ENCODE peak calls at places on chromosomes 3 and 15, in seven cellular contexts. One of them, this sample, is unnamed.

GRCh38 chr15:93043621-93044300 is 45.2 kb downstream of the RGMA start:
- DNase-seq in NCI-H2029: no peak
- DNase-seq in NCI-H345: no peak
- DNase-seq in HCEC 1CT: no peak
- DNase-seq in activated naive CD4-positive, alpha-beta T cell treated with anti-CD3 and anti-CD28 coated beads, Interleukin-2, amount 50 U/mL, for 16 hours: no peak
- DNase-seq in tibial nerve: no peak
- DNase-seq in H4: no peak
- DNase-seq in this sample: no peak

GRCh38 chr15:56307180-56307579 is 58.0 kb upstream of the TEX9 start:
- DNase-seq in NCI-H2029: no peak
- DNase-seq in activated naive CD4-positive, alpha-beta T cell treated with anti-CD3 and anti-CD28 coated beads, Interleukin-2, amount 50 U/mL, for 16 hours: no peak
- DNase-seq in HCEC 1CT: no peak
- DNase-seq in NCI-H345: peak
- DNase-seq in tibial nerve: no peak
- DNase-seq in H4: no peak
- DNase-seq in this sample: no peak

GRCh38 chr3:43641306-43642114 is 19.7 kb upstream of the ANO10 start:
- DNase-seq in NCI-H345: no peak
- DNase-seq in HCEC 1CT: peak
- DNase-seq in H4: peak
- DNase-seq in NCI-H2029: no peak
- DNase-seq in tibial nerve: no peak
- DNase-seq in activated naive CD4-positive, alpha-beta T cell treated with anti-CD3 and anti-CD28 coated beads, Interleukin-2, amount 50 U/mL, for 16 hours: no peak
- DNase-seq in this sample: no peak

GRCh38 chr3:11661827-11662226 is 18.1 kb upstream of the VGLL4 start:
- DNase-seq in H4: peak
- DNase-seq in HCEC 1CT: peak
- DNase-seq in NCI-H345: no peak
- DNase-seq in NCI-H2029: no peak
- DNase-seq in activated naive CD4-positive, alpha-beta T cell treated with anti-CD3 and anti-CD28 coated beads, Interleukin-2, amount 50 U/mL, for 16 hours: no peak
- DNase-seq in tibial nerve: no peak
- DNase-seq in this sample: no peak

GRCh38 chr15:64225804-64226203 is 63.0 kb upstream of the PPIB start:
- DNase-seq in H4: no peak
- DNase-seq in NCI-H345: no peak
- DNase-seq in tibial nerve: no peak
- DNase-seq in NCI-H2029: no peak
- DNase-seq in activated naive CD4-positive, alpha-beta T cell treated with anti-CD3 and anti-CD28 coated beads, Interleukin-2, amount 50 U/mL, for 16 hours: no peak
- DNase-seq in HCEC 1CT: no peak
- DNase-seq in this sample: no peak

GRCh38 chr3:160312014-160312624 is 86.9 kb downstream of the C3orf80 start:
- DNase-seq in NCI-H345: no peak
- DNase-seq in tibial nerve: no peak
- DNase-seq in activated naive CD4-positive, alpha-beta T cell treated with anti-CD3 and anti-CD28 coated beads, Interleukin-2, amount 50 U/mL, for 16 hours: no peak
- DNase-seq in H4: no peak
- DNase-seq in NCI-H2029: no peak
- DNase-seq in HCEC 1CT: no peak
- DNase-seq in this sample: no peak

GRCh38 chr15:49190586-49190985 is 20.5 kb downstream of the GALK2 start:
- DNase-seq in NCI-H345: no peak
- DNase-seq in activated naive CD4-positive, alpha-beta T cell treated with anti-CD3 and anti-CD28 coated beads, Interleukin-2, amount 50 U/mL, for 16 hours: no peak
- DNase-seq in tibial nerve: no peak
- DNase-seq in NCI-H2029: no peak
- DNase-seq in HCEC 1CT: no peak
- DNase-seq in H4: no peak
- DNase-seq in this sample: no peak

GRCh38 chr3:40166997-40167396 is 142.5 kb upstream of the EIF1B start:
- DNase-seq in NCI-H2029: no peak
- DNase-seq in HCEC 1CT: no peak
- DNase-seq in tibial nerve: no peak
- DNase-seq in H4: no peak
- DNase-seq in activated naive CD4-positive, alpha-beta T cell treated with anti-CD3 and anti-CD28 coated beads, Interleukin-2, amount 50 U/mL, for 16 hours: no peak
- DNase-seq in NCI-H345: no peak
- DNase-seq in this sample: no peak

GRCh38 chr15:29530966-29531365 is 261.3 kb upstream of the NSMCE3 start:
- DNase-seq in NCI-H345: no peak
- DNase-seq in HCEC 1CT: no peak
- DNase-seq in NCI-H2029: no peak
- DNase-seq in H4: no peak
- DNase-seq in tibial nerve: no peak
- DNase-seq in activated naive CD4-positive, alpha-beta T cell treated with anti-CD3 and anti-CD28 coated beads, Interleukin-2, amount 50 U/mL, for 16 hours: no peak
- DNase-seq in this sample: no peak

GRCh38 chr3:194272861-194273266 is 78.3 kb downstream of the CPN2 start:
- DNase-seq in HCEC 1CT: no peak
- DNase-seq in H4: no peak
- DNase-seq in tibial nerve: no peak
- DNase-seq in NCI-H345: no peak
- DNase-seq in activated naive CD4-positive, alpha-beta T cell treated with anti-CD3 and anti-CD28 coated beads, Interleukin-2, amount 50 U/mL, for 16 hours: no peak
- DNase-seq in NCI-H2029: peak
- DNase-seq in this sample: no peak

GRCh38 chr3:126354776-126355175 is 2.4 kb downstream of the KLF15 start:
- DNase-seq in tibial nerve: no peak
- DNase-seq in activated naive CD4-positive, alpha-beta T cell treated with anti-CD3 and anti-CD28 coated beads, Interleukin-2, amount 50 U/mL, for 16 hours: no peak
- DNase-seq in NCI-H345: no peak
- DNase-seq in H4: no peak
- DNase-seq in HCEC 1CT: no peak
- DNase-seq in NCI-H2029: no peak
- DNase-seq in this sample: no peak

GRCh38 chr3:139797724-139798343 is 120.1 kb upstream of the NMNAT3 start:
- DNase-seq in NCI-H2029: no peak
- DNase-seq in tibial nerve: peak
- DNase-seq in NCI-H345: no peak
- DNase-seq in H4: no peak
- DNase-seq in activated naive CD4-positive, alpha-beta T cell treated with anti-CD3 and anti-CD28 coated beads, Interleukin-2, amount 50 U/mL, for 16 hours: no peak
- DNase-seq in HCEC 1CT: no peak
- DNase-seq in this sample: no peak

GRCh38 chr3:171494457-171495109 is 34.4 kb upstream of the TNIK start:
- DNase-seq in activated naive CD4-positive, alpha-beta T cell treated with anti-CD3 and anti-CD28 coated beads, Interleukin-2, amount 50 U/mL, for 16 hours: no peak
- DNase-seq in HCEC 1CT: no peak
- DNase-seq in NCI-H2029: no peak
- DNase-seq in NCI-H345: no peak
- DNase-seq in H4: no peak
- DNase-seq in tibial nerve: no peak
- DNase-seq in this sample: no peak

GRCh38 chr3:56812749-56813655 is 11.3 kb upstream of the ARHGEF3 start:
- DNase-seq in NCI-H2029: no peak
- DNase-seq in NCI-H345: no peak
- DNase-seq in tibial nerve: no peak
- DNase-seq in H4: no peak
- DNase-seq in activated naive CD4-positive, alpha-beta T cell treated with anti-CD3 and anti-CD28 coated beads, Interleukin-2, amount 50 U/mL, for 16 hours: no peak
- DNase-seq in HCEC 1CT: no peak
- DNase-seq in this sample: no peak

GRCh38 chr15:64883997-64884511 is 27.6 kb upstream of the ANKDD1A start:
- DNase-seq in H4: peak
- DNase-seq in NCI-H2029: no peak
- DNase-seq in tibial nerve: peak
- DNase-seq in activated naive CD4-positive, alpha-beta T cell treated with anti-CD3 and anti-CD28 coated beads, Interleukin-2, amount 50 U/mL, for 16 hours: peak
- DNase-seq in HCEC 1CT: peak
- DNase-seq in NCI-H345: peak
- DNase-seq in this sample: peak

GRCh38 chr3:183008799-183009198 is 28.5 kb upstream of the DCUN1D1 start:
- DNase-seq in activated naive CD4-positive, alpha-beta T cell treated with anti-CD3 and anti-CD28 coated beads, Interleukin-2, amount 50 U/mL, for 16 hours: no peak
- DNase-seq in NCI-H345: no peak
- DNase-seq in HCEC 1CT: no peak
- DNase-seq in NCI-H2029: no peak
- DNase-seq in H4: no peak
- DNase-seq in tibial nerve: no peak
- DNase-seq in this sample: no peak

GRCh38 chr3:175046666-175047065 is 187.5 kb downstream of the NAALADL2 start:
- DNase-seq in HCEC 1CT: peak
- DNase-seq in NCI-H345: no peak
- DNase-seq in NCI-H2029: no peak
- DNase-seq in tibial nerve: no peak
- DNase-seq in H4: no peak
- DNase-seq in activated naive CD4-positive, alpha-beta T cell treated with anti-CD3 and anti-CD28 coated beads, Interleukin-2, amount 50 U/mL, for 16 hours: no peak
- DNase-seq in this sample: no peak

GRCh38 chr15:75029378-75030022 is 6.1 kb downstream of the PPCDC start:
- DNase-seq in H4: peak
- DNase-seq in NCI-H2029: peak
- DNase-seq in HCEC 1CT: peak
- DNase-seq in activated naive CD4-positive, alpha-beta T cell treated with anti-CD3 and anti-CD28 coated beads, Interleukin-2, amount 50 U/mL, for 16 hours: peak
- DNase-seq in tibial nerve: peak
- DNase-seq in NCI-H345: peak
- DNase-seq in this sample: peak

GRCh38 chr15:52642386-52643361 is 36.5 kb downstream of the ATOSA start:
- DNase-seq in H4: no peak
- DNase-seq in NCI-H345: no peak
- DNase-seq in activated naive CD4-positive, alpha-beta T cell treated with anti-CD3 and anti-CD28 coated beads, Interleukin-2, amount 50 U/mL, for 16 hours: no peak
- DNase-seq in HCEC 1CT: peak
- DNase-seq in NCI-H2029: no peak
- DNase-seq in tibial nerve: no peak
- DNase-seq in this sample: no peak

GRCh38 chr3:132800958-132801357 is 78.7 kb upstream of the NPHP3 start:
- DNase-seq in activated naive CD4-positive, alpha-beta T cell treated with anti-CD3 and anti-CD28 coated beads, Interleukin-2, amount 50 U/mL, for 16 hours: no peak
- DNase-seq in NCI-H345: no peak
- DNase-seq in HCEC 1CT: no peak
- DNase-seq in H4: no peak
- DNase-seq in tibial nerve: no peak
- DNase-seq in NCI-H2029: no peak
- DNase-seq in this sample: no peak

GRCh38 chr15:85580914-85581313 is 200.5 kb downstream of the AKAP13 start:
- DNase-seq in HCEC 1CT: no peak
- DNase-seq in activated naive CD4-positive, alpha-beta T cell treated with anti-CD3 and anti-CD28 coated beads, Interleukin-2, amount 50 U/mL, for 16 hours: peak
- DNase-seq in NCI-H345: no peak
- DNase-seq in tibial nerve: no peak
- DNase-seq in H4: no peak
- DNase-seq in NCI-H2029: no peak
- DNase-seq in this sample: no peak

GRCh38 chr15:95226835-95227234 is 995.5 kb downstream of the MCTP2 start:
- DNase-seq in activated naive CD4-positive, alpha-beta T cell treated with anti-CD3 and anti-CD28 coated beads, Interleukin-2, amount 50 U/mL, for 16 hours: no peak
- DNase-seq in NCI-H2029: no peak
- DNase-seq in tibial nerve: no peak
- DNase-seq in NCI-H345: no peak
- DNase-seq in HCEC 1CT: no peak
- DNase-seq in H4: no peak
- DNase-seq in this sample: no peak

GRCh38 chr3:118863731-118864322 is 170.8 kb downstream of the IGSF11 start:
- DNase-seq in tibial nerve: no peak
- DNase-seq in H4: peak
- DNase-seq in NCI-H2029: no peak
- DNase-seq in activated naive CD4-positive, alpha-beta T cell treated with anti-CD3 and anti-CD28 coated beads, Interleukin-2, amount 50 U/mL, for 16 hours: no peak
- DNase-seq in HCEC 1CT: no peak
- DNase-seq in NCI-H345: no peak
- DNase-seq in this sample: no peak

GRCh38 chr3:129119365-129120100 is 2.1 kb downstream of the RAB43 start:
- DNase-seq in HCEC 1CT: no peak
- DNase-seq in activated naive CD4-positive, alpha-beta T cell treated with anti-CD3 and anti-CD28 coated beads, Interleukin-2, amount 50 U/mL, for 16 hours: no peak
- DNase-seq in NCI-H2029: peak
- DNase-seq in H4: no peak
- DNase-seq in tibial nerve: no peak
- DNase-seq in NCI-H345: no peak
- DNase-seq in this sample: no peak

GRCh38 chr3:143751643-143752178 is 96.6 kb downstream of the SLC9A9 start:
- DNase-seq in NCI-H2029: no peak
- DNase-seq in H4: no peak
- DNase-seq in NCI-H345: no peak
- DNase-seq in HCEC 1CT: no peak
- DNase-seq in tibial nerve: no peak
- DNase-seq in activated naive CD4-positive, alpha-beta T cell treated with anti-CD3 and anti-CD28 coated beads, Interleukin-2, amount 50 U/mL, for 16 hours: peak
- DNase-seq in this sample: no peak

GRCh38 chr3:184805351-184806038 is 6.5 kb upstream of the VPS8 start:
- DNase-seq in H4: no peak
- DNase-seq in tibial nerve: no peak
- DNase-seq in HCEC 1CT: no peak
- DNase-seq in activated naive CD4-positive, alpha-beta T cell treated with anti-CD3 and anti-CD28 coated beads, Interleukin-2, amount 50 U/mL, for 16 hours: no peak
- DNase-seq in NCI-H345: peak
- DNase-seq in NCI-H2029: peak
- DNase-seq in this sample: no peak

GRCh38 chr3:115659253-115659652 is 35.9 kb downstream of the GAP43 start:
- DNase-seq in activated naive CD4-positive, alpha-beta T cell treated with anti-CD3 and anti-CD28 coated beads, Interleukin-2, amount 50 U/mL, for 16 hours: no peak
- DNase-seq in NCI-H2029: no peak
- DNase-seq in HCEC 1CT: no peak
- DNase-seq in H4: no peak
- DNase-seq in tibial nerve: no peak
- DNase-seq in NCI-H345: no peak
- DNase-seq in this sample: no peak

GRCh38 chr3:126347543-126348161 is 9.6 kb downstream of the KLF15 start:
- DNase-seq in H4: no peak
- DNase-seq in NCI-H2029: no peak
- DNase-seq in tibial nerve: peak
- DNase-seq in activated naive CD4-positive, alpha-beta T cell treated with anti-CD3 and anti-CD28 coated beads, Interleukin-2, amount 50 U/mL, for 16 hours: no peak
- DNase-seq in HCEC 1CT: no peak
- DNase-seq in NCI-H345: no peak
- DNase-seq in this sample: no peak

GRCh38 chr15:39946862-39947261 is 12.9 kb downstream of the EIF2AK4 start:
- DNase-seq in H4: no peak
- DNase-seq in NCI-H345: no peak
- DNase-seq in activated naive CD4-positive, alpha-beta T cell treated with anti-CD3 and anti-CD28 coated beads, Interleukin-2, amount 50 U/mL, for 16 hours: no peak
- DNase-seq in tibial nerve: no peak
- DNase-seq in HCEC 1CT: peak
- DNase-seq in NCI-H2029: no peak
- DNase-seq in this sample: no peak

GRCh38 chr3:138397983-138398382 is 36.4 kb upstream of the ESYT3 start:
- DNase-seq in activated naive CD4-positive, alpha-beta T cell treated with anti-CD3 and anti-CD28 coated beads, Interleukin-2, amount 50 U/mL, for 16 hours: no peak
- DNase-seq in tibial nerve: no peak
- DNase-seq in H4: no peak
- DNase-seq in HCEC 1CT: no peak
- DNase-seq in NCI-H345: no peak
- DNase-seq in NCI-H2029: no peak
- DNase-seq in this sample: peak

GRCh38 chr15:60674704-60675405 is 195.9 kb upstream of the ICE2 start:
- DNase-seq in HCEC 1CT: no peak
- DNase-seq in tibial nerve: no peak
- DNase-seq in H4: no peak
- DNase-seq in NCI-H2029: no peak
- DNase-seq in NCI-H345: no peak
- DNase-seq in activated naive CD4-positive, alpha-beta T cell treated with anti-CD3 and anti-CD28 coated beads, Interleukin-2, amount 50 U/mL, for 16 hours: no peak
- DNase-seq in this sample: no peak

GRCh38 chr15:35557544-35557943 is 11.6 kb upstream of the DPH6 start:
- DNase-seq in HCEC 1CT: peak
- DNase-seq in H4: peak
- DNase-seq in tibial nerve: no peak
- DNase-seq in activated naive CD4-positive, alpha-beta T cell treated with anti-CD3 and anti-CD28 coated beads, Interleukin-2, amount 50 U/mL, for 16 hours: no peak
- DNase-seq in NCI-H2029: no peak
- DNase-seq in NCI-H345: no peak
- DNase-seq in this sample: no peak

GRCh38 chr3:177626014-177626413 is 428.7 kb upstream of the TBL1XR1 start:
- DNase-seq in NCI-H345: no peak
- DNase-seq in activated naive CD4-positive, alpha-beta T cell treated with anti-CD3 and anti-CD28 coated beads, Interleukin-2, amount 50 U/mL, for 16 hours: no peak
- DNase-seq in NCI-H2029: no peak
- DNase-seq in HCEC 1CT: no peak
- DNase-seq in tibial nerve: no peak
- DNase-seq in H4: no peak
- DNase-seq in this sample: no peak

GRCh38 chr3:23004971-23005370 is 198.2 kb upstream of the UBE2E2 start:
- DNase-seq in HCEC 1CT: peak
- DNase-seq in H4: no peak
- DNase-seq in activated naive CD4-positive, alpha-beta T cell treated with anti-CD3 and anti-CD28 coated beads, Interleukin-2, amount 50 U/mL, for 16 hours: no peak
- DNase-seq in NCI-H2029: no peak
- DNase-seq in NCI-H345: no peak
- DNase-seq in tibial nerve: no peak
- DNase-seq in this sample: no peak